ENCODE peak calls at places on chromosomes 3 and 15, in nine cellular contexts. One of them, this sample, is unnamed.

GRCh38 chr15:27328616-27329015 is 357.6 kb downstream of the GABRG3 start:
- DNase-seq in HS-27A: no peak
- DNase-seq in H54: no peak
- DNase-seq in C1 segment of cervical spinal cord: no peak
- DNase-seq in DMS79: no peak
- DNase-seq in ovary: no peak
- DNase-seq in transverse colon: no peak
- DNase-seq in HT-29: no peak
- DNase-seq in lung microvascular endothelial cell: no peak
- DNase-seq in this sample: no peak

GRCh38 chr15:65376767-65377104 is 1.1 kb downstream of the IGDCC3 start:
- DNase-seq in ovary: no peak
- DNase-seq in lung microvascular endothelial cell: peak
- DNase-seq in HS-27A: no peak
- DNase-seq in HT-29: no peak
- DNase-seq in transverse colon: no peak
- DNase-seq in H54: no peak
- DNase-seq in C1 segment of cervical spinal cord: no peak
- DNase-seq in DMS79: no peak
- DNase-seq in this sample: no peak

GRCh38 chr15:52803543-52804306 is 13.6 kb upstream of the ONECUT1 start:
- DNase-seq in H54: no peak
- DNase-seq in transverse colon: no peak
- DNase-seq in lung microvascular endothelial cell: no peak
- DNase-seq in C1 segment of cervical spinal cord: no peak
- DNase-seq in HS-27A: no peak
- DNase-seq in HT-29: no peak
- DNase-seq in DMS79: no peak
- DNase-seq in ovary: no peak
- DNase-seq in this sample: no peak

GRCh38 chr3:4988815-4989648 is 9.8 kb downstream of the BHLHE40 start:
- DNase-seq in ovary: peak
- DNase-seq in lung microvascular endothelial cell: no peak
- DNase-seq in HS-27A: no peak
- DNase-seq in H54: no peak
- DNase-seq in transverse colon: peak
- DNase-seq in HT-29: no peak
- DNase-seq in C1 segment of cervical spinal cord: peak
- DNase-seq in DMS79: no peak
- DNase-seq in this sample: peak

GRCh38 chr15:72153269-72153668 is 35.1 kb downstream of the SENP8 start:
- DNase-seq in HT-29: no peak
- DNase-seq in DMS79: no peak
- DNase-seq in H54: no peak
- DNase-seq in C1 segment of cervical spinal cord: no peak
- DNase-seq in HS-27A: no peak
- DNase-seq in lung microvascular endothelial cell: peak
- DNase-seq in ovary: no peak
- DNase-seq in transverse colon: no peak
- DNase-seq in this sample: no peak

GRCh38 chr3:195756935-195757302 is 36.1 kb downstream of the MUC20 start:
- DNase-seq in DMS79: no peak
- DNase-seq in HT-29: peak
- DNase-seq in ovary: no peak
- DNase-seq in lung microvascular endothelial cell: no peak
- DNase-seq in H54: no peak
- DNase-seq in HS-27A: no peak
- DNase-seq in transverse colon: no peak
- DNase-seq in C1 segment of cervical spinal cord: no peak
- DNase-seq in this sample: no peak

GRCh38 chr3:131901686-131902085 is 133.1 kb downstream of the CPNE4 start:
- DNase-seq in C1 segment of cervical spinal cord: no peak
- DNase-seq in DMS79: no peak
- DNase-seq in H54: no peak
- DNase-seq in lung microvascular endothelial cell: no peak
- DNase-seq in transverse colon: no peak
- DNase-seq in HT-29: no peak
- DNase-seq in HS-27A: no peak
- DNase-seq in ovary: no peak
- DNase-seq in this sample: no peak

GRCh38 chr3:13022348-13023250 is 50.6 kb downstream of the IQSEC1 start:
- DNase-seq in HS-27A: peak
- DNase-seq in lung microvascular endothelial cell: peak
- DNase-seq in DMS79: no peak
- DNase-seq in transverse colon: no peak
- DNase-seq in C1 segment of cervical spinal cord: no peak
- DNase-seq in ovary: peak
- DNase-seq in HT-29: no peak
- DNase-seq in H54: peak
- DNase-seq in this sample: no peak

GRCh38 chr3:158808697-158809096 is 6.8 kb downstream of the MFSD1 start:
- DNase-seq in lung microvascular endothelial cell: no peak
- DNase-seq in transverse colon: no peak
- DNase-seq in C1 segment of cervical spinal cord: no peak
- DNase-seq in DMS79: no peak
- DNase-seq in HS-27A: no peak
- DNase-seq in H54: peak
- DNase-seq in ovary: no peak
- DNase-seq in HT-29: no peak
- DNase-seq in this sample: no peak

This sample was measured in vagina.